ENCODE peak calls at places on chromosomes 3 and 15, in four cellular contexts. One of them, this sample, is unnamed.

GRCh38 chr3:175489406-175489805 is 630.3 kb downstream of the NAALADL2 start:
- DNase-seq in kidney: no peak
- DNase-seq in OCI-LY7: no peak
- DNase-seq in Kasumi-1: no peak
- DNase-seq in this sample: no peak

GRCh38 chr3:52039846-52040245 is 16.5 kb downstream of the DUSP7 start:
- DNase-seq in kidney: peak
- DNase-seq in OCI-LY7: no peak
- DNase-seq in Kasumi-1: no peak
- DNase-seq in this sample: no peak

GRCh38 chr15:67506775-67507747 is 13.9 kb upstream of the C15orf61 start:
- DNase-seq in OCI-LY7: peak
- DNase-seq in Kasumi-1: peak
- DNase-seq in kidney: no peak
- DNase-seq in this sample: no peak

GRCh38 chr15:88513195-88513594 is 33.3 kb downstream of the DET1 start:
- DNase-seq in OCI-LY7: no peak
- DNase-seq in Kasumi-1: no peak
- DNase-seq in kidney: no peak
- DNase-seq in this sample: no peak

GRCh38 chr3:114076711-114077110 is 20.2 kb downstream of the QTRT2 start:
- DNase-seq in OCI-LY7: no peak
- DNase-seq in kidney: no peak
- DNase-seq in Kasumi-1: no peak
- DNase-seq in this sample: no peak

GRCh38 chr15:85406916-85407315 is 26.5 kb downstream of the AKAP13 start:
- DNase-seq in OCI-LY7: no peak
- DNase-seq in kidney: no peak
- DNase-seq in Kasumi-1: no peak
- DNase-seq in this sample: no peak

GRCh38 chr15:66075947-66076346 is 177.6 kb downstream of the MEGF11 start:
- DNase-seq in OCI-LY7: no peak
- DNase-seq in Kasumi-1: no peak
- DNase-seq in kidney: no peak
- DNase-seq in this sample: no peak

GRCh38 chr3:129343643-129344360 is 65.1 kb downstream of the HMCES start:
- DNase-seq in OCI-LY7: peak
- DNase-seq in Kasumi-1: peak
- DNase-seq in kidney: peak
- DNase-seq in this sample: no peak

GRCh38 chr3:19264424-19264823 is 116.1 kb downstream of the KCNH8 start:
- DNase-seq in Kasumi-1: no peak
- DNase-seq in kidney: no peak
- DNase-seq in OCI-LY7: no peak
- DNase-seq in this sample: no peak

GRCh38 chr3:120855665-120856437 is 52.2 kb upstream of the STXBP5L start:
- DNase-seq in kidney: no peak
- DNase-seq in Kasumi-1: no peak
- DNase-seq in OCI-LY7: no peak
- DNase-seq in this sample: no peak

GRCh38 chr3:98353554-98353953 is at the start of gene OR5K4:
- DNase-seq in kidney: no peak
- DNase-seq in Kasumi-1: no peak
- DNase-seq in OCI-LY7: no peak
- DNase-seq in this sample: no peak

GRCh38 chr15:64566629-64567427 is 106.5 kb downstream of the ZNF609 start:
- DNase-seq in OCI-LY7: no peak
- DNase-seq in kidney: no peak
- DNase-seq in Kasumi-1: peak
- DNase-seq in this sample: no peak

GRCh38 chr3:12473503-12473902 is 10.8 kb upstream of the TSEN2 start:
- DNase-seq in Kasumi-1: no peak
- DNase-seq in kidney: no peak
- DNase-seq in OCI-LY7: no peak
- DNase-seq in this sample: no peak

GRCh38 chr3:99023590-99024192 is 122.2 kb upstream of the DCBLD2 start:
- DNase-seq in Kasumi-1: peak
- DNase-seq in OCI-LY7: peak
- DNase-seq in kidney: no peak
- DNase-seq in this sample: no peak

GRCh38 chr3:88334187-88334868 is 184.6 kb downstream of the C3orf38 start:
- DNase-seq in kidney: no peak
- DNase-seq in Kasumi-1: no peak
- DNase-seq in OCI-LY7: no peak
- DNase-seq in this sample: no peak

GRCh38 chr3:193010191-193010590 is 92.5 kb upstream of the MB21D2 start:
- DNase-seq in kidney: no peak
- DNase-seq in Kasumi-1: no peak
- DNase-seq in OCI-LY7: no peak
- DNase-seq in this sample: no peak

GRCh38 chr3:146157325-146158060 is 3.5 kb downstream of the PLOD2 start:
- DNase-seq in OCI-LY7: no peak
- DNase-seq in Kasumi-1: no peak
- DNase-seq in kidney: no peak
- DNase-seq in this sample: no peak

GRCh38 chr3:58746758-58747157 is 80.2 kb upstream of the FAM3D start:
- DNase-seq in kidney: no peak
- DNase-seq in Kasumi-1: no peak
- DNase-seq in OCI-LY7: no peak
- DNase-seq in this sample: no peak

GRCh38 chr15:48144889-48145288 is 24.1 kb downstream of the SLC24A5 start:
- DNase-seq in Kasumi-1: no peak
- DNase-seq in kidney: no peak
- DNase-seq in OCI-LY7: no peak
- DNase-seq in this sample: no peak

GRCh38 chr3:81395739-81396138 is 365.7 kb downstream of the GBE1 start:
- DNase-seq in kidney: no peak
- DNase-seq in OCI-LY7: no peak
- DNase-seq in Kasumi-1: no peak
- DNase-seq in this sample: no peak

GRCh38 chr3:187519428-187519890 is 150.7 kb downstream of the SST start:
- DNase-seq in Kasumi-1: peak
- DNase-seq in kidney: no peak
- DNase-seq in OCI-LY7: no peak
- DNase-seq in this sample: no peak

GRCh38 chr15:26082833-26083174 is 219.7 kb upstream of the ATP10A start:
- DNase-seq in OCI-LY7: no peak
- DNase-seq in kidney: no peak
- DNase-seq in Kasumi-1: peak
- DNase-seq in this sample: no peak

GRCh38 chr15:64665179-64665578 is 110.2 kb downstream of the RBPMS2 start:
- DNase-seq in kidney: no peak
- DNase-seq in Kasumi-1: no peak
- DNase-seq in OCI-LY7: no peak
- DNase-seq in this sample: no peak

GRCh38 chr15:39442898-39443297 is 138.0 kb upstream of the THBS1 start:
- DNase-seq in OCI-LY7: no peak
- DNase-seq in kidney: no peak
- DNase-seq in Kasumi-1: no peak
- DNase-seq in this sample: no peak

GRCh38 chr15:31975446-31976229 is 54.7 kb upstream of the CHRNA7 start:
- DNase-seq in OCI-LY7: no peak
- DNase-seq in Kasumi-1: no peak
- DNase-seq in kidney: no peak
- DNase-seq in this sample: no peak

GRCh38 chr3:5006755-5007202 is 27.5 kb downstream of the BHLHE40 start:
- DNase-seq in kidney: no peak
- DNase-seq in Kasumi-1: peak
- DNase-seq in OCI-LY7: peak
- DNase-seq in this sample: peak

GRCh38 chr15:42507514-42507913 is 12.1 kb downstream of the SNAP23 start:
- DNase-seq in OCI-LY7: no peak
- DNase-seq in kidney: no peak
- DNase-seq in Kasumi-1: no peak
- DNase-seq in this sample: no peak

GRCh38 chr15:57444877-57445513 is 68.7 kb downstream of the CGNL1 start:
- DNase-seq in kidney: no peak
- DNase-seq in Kasumi-1: no peak
- DNase-seq in OCI-LY7: no peak
- DNase-seq in this sample: no peak

GRCh38 chr15:50415752-50416404 is 8.3 kb upstream of the USP8 start:
- DNase-seq in kidney: no peak
- DNase-seq in OCI-LY7: peak
- DNase-seq in Kasumi-1: no peak
- DNase-seq in this sample: no peak

GRCh38 chr3:27985369-27986035 is 255.9 kb upstream of the CMC1 start:
- DNase-seq in kidney: no peak
- DNase-seq in Kasumi-1: no peak
- DNase-seq in OCI-LY7: no peak
- DNase-seq in this sample: no peak